ENCODE peak calls at places on chromosome 12, in ten cellular contexts. One of them, this sample, is unnamed.

GRCh38 chr12:54231236-54231635 is 42.5 kb upstream of the SMUG1 start:
- DNase-seq in HS-5: no peak
- DNase-seq in NCI-H187: no peak
- DNase-seq in AG10803: no peak
- DNase-seq in kidney: no peak
- DNase-seq in AG08396: no peak
- DNase-seq in activated CD4-positive, alpha-beta memory T cell treated with anti-CD3 and anti-CD28 coated beads, Interleukin-2, amount 10 ng/mL, durations not matched to agents 7 days and 5 days: no peak
- DNase-seq in thyroid gland: peak
- DNase-seq in foreskin fibroblast: no peak
- DNase-seq in HEK293T: no peak
- DNase-seq in this sample: no peak

GRCh38 chr12:69685810-69686209 is 13.3 kb downstream of the BEST3 start:
- DNase-seq in HS-5: peak
- DNase-seq in NCI-H187: no peak
- DNase-seq in AG10803: peak
- DNase-seq in kidney: no peak
- DNase-seq in AG08396: no peak
- DNase-seq in activated CD4-positive, alpha-beta memory T cell treated with anti-CD3 and anti-CD28 coated beads, Interleukin-2, amount 10 ng/mL, durations not matched to agents 7 days and 5 days: no peak
- DNase-seq in thyroid gland: no peak
- DNase-seq in foreskin fibroblast: peak
- DNase-seq in HEK293T: no peak
- DNase-seq in this sample: no peak

GRCh38 chr12:27474344-27474743 is 27.8 kb downstream of the SMCO2 start:
- DNase-seq in HS-5: peak
- DNase-seq in NCI-H187: no peak
- DNase-seq in AG10803: peak
- DNase-seq in kidney: no peak
- DNase-seq in AG08396: peak
- DNase-seq in activated CD4-positive, alpha-beta memory T cell treated with anti-CD3 and anti-CD28 coated beads, Interleukin-2, amount 10 ng/mL, durations not matched to agents 7 days and 5 days: no peak
- DNase-seq in thyroid gland: no peak
- DNase-seq in foreskin fibroblast: peak
- DNase-seq in HEK293T: no peak
- DNase-seq in this sample: peak

GRCh38 chr12:101967506-101967905 is 90.1 kb downstream of the DRAM1 start:
- DNase-seq in HS-5: no peak
- DNase-seq in NCI-H187: no peak
- DNase-seq in AG10803: no peak
- DNase-seq in kidney: no peak
- DNase-seq in AG08396: no peak
- DNase-seq in activated CD4-positive, alpha-beta memory T cell treated with anti-CD3 and anti-CD28 coated beads, Interleukin-2, amount 10 ng/mL, durations not matched to agents 7 days and 5 days: no peak
- DNase-seq in thyroid gland: no peak
- DNase-seq in foreskin fibroblast: no peak
- DNase-seq in HEK293T: no peak
- DNase-seq in this sample: no peak

GRCh38 chr12:50988051-50988450 is 35.7 kb downstream of the HIGD1C start:
- DNase-seq in HS-5: no peak
- DNase-seq in NCI-H187: no peak
- DNase-seq in AG10803: peak
- DNase-seq in kidney: no peak
- DNase-seq in AG08396: no peak
- DNase-seq in activated CD4-positive, alpha-beta memory T cell treated with anti-CD3 and anti-CD28 coated beads, Interleukin-2, amount 10 ng/mL, durations not matched to agents 7 days and 5 days: no peak
- DNase-seq in thyroid gland: no peak
- DNase-seq in foreskin fibroblast: peak
- DNase-seq in HEK293T: no peak
- DNase-seq in this sample: no peak

GRCh38 chr12:16606201-16606849 is 363 bp upstream of the LMO3 start:
- DNase-seq in HS-5: no peak
- DNase-seq in NCI-H187: peak
- DNase-seq in AG10803: peak
- DNase-seq in kidney: peak
- DNase-seq in AG08396: no peak
- DNase-seq in activated CD4-positive, alpha-beta memory T cell treated with anti-CD3 and anti-CD28 coated beads, Interleukin-2, amount 10 ng/mL, durations not matched to agents 7 days and 5 days: no peak
- DNase-seq in thyroid gland: peak
- DNase-seq in foreskin fibroblast: no peak
- DNase-seq in HEK293T: peak
- DNase-seq in this sample: peak

GRCh38 chr12:34291426-34291901 is 269.2 kb downstream of the ALG10 start:
- DNase-seq in HS-5: no peak
- DNase-seq in NCI-H187: no peak
- DNase-seq in AG10803: no peak
- DNase-seq in kidney: peak
- DNase-seq in AG08396: no peak
- DNase-seq in activated CD4-positive, alpha-beta memory T cell treated with anti-CD3 and anti-CD28 coated beads, Interleukin-2, amount 10 ng/mL, durations not matched to agents 7 days and 5 days: no peak
- DNase-seq in thyroid gland: no peak
- DNase-seq in foreskin fibroblast: no peak
- DNase-seq in HEK293T: no peak
- DNase-seq in this sample: no peak

GRCh38 chr12:130987151-130987931 is 33.6 kb downstream of the ADGRD1 start:
- DNase-seq in HS-5: no peak
- DNase-seq in NCI-H187: no peak
- DNase-seq in AG10803: no peak
- DNase-seq in kidney: no peak
- DNase-seq in AG08396: no peak
- DNase-seq in activated CD4-positive, alpha-beta memory T cell treated with anti-CD3 and anti-CD28 coated beads, Interleukin-2, amount 10 ng/mL, durations not matched to agents 7 days and 5 days: no peak
- DNase-seq in thyroid gland: no peak
- DNase-seq in foreskin fibroblast: no peak
- DNase-seq in HEK293T: no peak
- DNase-seq in this sample: no peak

GRCh38 chr12:121537814-121538698 is 42.8 kb downstream of the KDM2B start:
- DNase-seq in HS-5: no peak
- DNase-seq in NCI-H187: no peak
- DNase-seq in AG10803: no peak
- DNase-seq in kidney: peak
- DNase-seq in AG08396: peak
- DNase-seq in activated CD4-positive, alpha-beta memory T cell treated with anti-CD3 and anti-CD28 coated beads, Interleukin-2, amount 10 ng/mL, durations not matched to agents 7 days and 5 days: peak
- DNase-seq in thyroid gland: peak
- DNase-seq in foreskin fibroblast: no peak
- DNase-seq in HEK293T: peak
- DNase-seq in this sample: no peak

GRCh38 chr12:7907009-7907408 is 29.0 kb downstream of the SLC2A3 start:
- DNase-seq in HS-5: no peak
- DNase-seq in NCI-H187: no peak
- DNase-seq in AG10803: peak
- DNase-seq in kidney: no peak
- DNase-seq in AG08396: peak
- DNase-seq in activated CD4-positive, alpha-beta memory T cell treated with anti-CD3 and anti-CD28 coated beads, Interleukin-2, amount 10 ng/mL, durations not matched to agents 7 days and 5 days: no peak
- DNase-seq in thyroid gland: no peak
- DNase-seq in foreskin fibroblast: peak
- DNase-seq in HEK293T: peak
- DNase-seq in this sample: peak

GRCh38 chr12:58293308-58293983 is 352.1 kb downstream of the ATP23 start:
- DNase-seq in HS-5: no peak
- DNase-seq in NCI-H187: no peak
- DNase-seq in AG10803: no peak
- DNase-seq in kidney: no peak
- DNase-seq in AG08396: no peak
- DNase-seq in activated CD4-positive, alpha-beta memory T cell treated with anti-CD3 and anti-CD28 coated beads, Interleukin-2, amount 10 ng/mL, durations not matched to agents 7 days and 5 days: no peak
- DNase-seq in thyroid gland: no peak
- DNase-seq in foreskin fibroblast: no peak
- DNase-seq in HEK293T: no peak
- DNase-seq in this sample: no peak

GRCh38 chr12:30691122-30691879 is 4.4 kb downstream of the IPO8 start:
- DNase-seq in HS-5: peak
- DNase-seq in NCI-H187: no peak
- DNase-seq in AG10803: peak
- DNase-seq in kidney: no peak
- DNase-seq in AG08396: peak
- DNase-seq in activated CD4-positive, alpha-beta memory T cell treated with anti-CD3 and anti-CD28 coated beads, Interleukin-2, amount 10 ng/mL, durations not matched to agents 7 days and 5 days: no peak
- DNase-seq in thyroid gland: no peak
- DNase-seq in foreskin fibroblast: peak
- DNase-seq in HEK293T: peak
- DNase-seq in this sample: no peak

GRCh38 chr12:7497661-7498060 is 5.9 kb downstream of the CD163 start:
- DNase-seq in HS-5: no peak
- DNase-seq in NCI-H187: no peak
- DNase-seq in AG10803: peak
- DNase-seq in kidney: no peak
- DNase-seq in AG08396: no peak
- DNase-seq in activated CD4-positive, alpha-beta memory T cell treated with anti-CD3 and anti-CD28 coated beads, Interleukin-2, amount 10 ng/mL, durations not matched to agents 7 days and 5 days: no peak
- DNase-seq in thyroid gland: no peak
- DNase-seq in foreskin fibroblast: peak
- DNase-seq in HEK293T: no peak
- DNase-seq in this sample: no peak

GRCh38 chr12:70609739-70610491 is 27.3 kb downstream of the PTPRB start:
- DNase-seq in HS-5: no peak
- DNase-seq in NCI-H187: no peak
- DNase-seq in AG10803: peak
- DNase-seq in kidney: peak
- DNase-seq in AG08396: peak
- DNase-seq in activated CD4-positive, alpha-beta memory T cell treated with anti-CD3 and anti-CD28 coated beads, Interleukin-2, amount 10 ng/mL, durations not matched to agents 7 days and 5 days: no peak
- DNase-seq in thyroid gland: peak
- DNase-seq in foreskin fibroblast: peak
- DNase-seq in HEK293T: peak
- DNase-seq in this sample: no peak

GRCh38 chr12:107477946-107478610 is 207.5 kb upstream of the PWP1 start:
- DNase-seq in HS-5: no peak
- DNase-seq in NCI-H187: no peak
- DNase-seq in AG10803: no peak
- DNase-seq in kidney: no peak
- DNase-seq in AG08396: no peak
- DNase-seq in activated CD4-positive, alpha-beta memory T cell treated with anti-CD3 and anti-CD28 coated beads, Interleukin-2, amount 10 ng/mL, durations not matched to agents 7 days and 5 days: no peak
- DNase-seq in thyroid gland: no peak
- DNase-seq in foreskin fibroblast: peak
- DNase-seq in HEK293T: no peak
- DNase-seq in this sample: no peak

GRCh38 chr12:130706885-130707570 is 9.1 kb downstream of the RIMBP2 start:
- DNase-seq in HS-5: no peak
- DNase-seq in NCI-H187: no peak
- DNase-seq in AG10803: no peak
- DNase-seq in kidney: no peak
- DNase-seq in AG08396: no peak
- DNase-seq in activated CD4-positive, alpha-beta memory T cell treated with anti-CD3 and anti-CD28 coated beads, Interleukin-2, amount 10 ng/mL, durations not matched to agents 7 days and 5 days: no peak
- DNase-seq in thyroid gland: no peak
- DNase-seq in foreskin fibroblast: no peak
- DNase-seq in HEK293T: no peak
- DNase-seq in this sample: no peak

GRCh38 chr12:105330938-105331804 is 680 bp downstream of the C12orf75 start:
- DNase-seq in HS-5: no peak
- DNase-seq in NCI-H187: no peak
- DNase-seq in AG10803: no peak
- DNase-seq in kidney: peak
- DNase-seq in AG08396: no peak
- DNase-seq in activated CD4-positive, alpha-beta memory T cell treated with anti-CD3 and anti-CD28 coated beads, Interleukin-2, amount 10 ng/mL, durations not matched to agents 7 days and 5 days: peak
- DNase-seq in thyroid gland: peak
- DNase-seq in foreskin fibroblast: no peak
- DNase-seq in HEK293T: peak
- DNase-seq in this sample: no peak

GRCh38 chr12:5944688-5945070 is 380 bp downstream of the ANO2 start:
- DNase-seq in HS-5: no peak
- DNase-seq in NCI-H187: no peak
- DNase-seq in AG10803: no peak
- DNase-seq in kidney: peak
- DNase-seq in AG08396: no peak
- DNase-seq in activated CD4-positive, alpha-beta memory T cell treated with anti-CD3 and anti-CD28 coated beads, Interleukin-2, amount 10 ng/mL, durations not matched to agents 7 days and 5 days: no peak
- DNase-seq in thyroid gland: no peak
- DNase-seq in foreskin fibroblast: peak
- DNase-seq in HEK293T: no peak
- DNase-seq in this sample: no peak

GRCh38 chr12:122232691-122233090 is 6.8 kb upstream of the DIABLO start:
- DNase-seq in HS-5: no peak
- DNase-seq in NCI-H187: no peak
- DNase-seq in AG10803: no peak
- DNase-seq in kidney: no peak
- DNase-seq in AG08396: no peak
- DNase-seq in activated CD4-positive, alpha-beta memory T cell treated with anti-CD3 and anti-CD28 coated beads, Interleukin-2, amount 10 ng/mL, durations not matched to agents 7 days and 5 days: no peak
- DNase-seq in thyroid gland: no peak
- DNase-seq in foreskin fibroblast: no peak
- DNase-seq in HEK293T: no peak
- DNase-seq in this sample: no peak

GRCh38 chr12:3728686-3729085 is 24.2 kb downstream of the CRACR2A start:
- DNase-seq in HS-5: no peak
- DNase-seq in NCI-H187: no peak
- DNase-seq in AG10803: no peak
- DNase-seq in kidney: no peak
- DNase-seq in AG08396: no peak
- DNase-seq in activated CD4-positive, alpha-beta memory T cell treated with anti-CD3 and anti-CD28 coated beads, Interleukin-2, amount 10 ng/mL, durations not matched to agents 7 days and 5 days: peak
- DNase-seq in thyroid gland: no peak
- DNase-seq in foreskin fibroblast: no peak
- DNase-seq in HEK293T: no peak
- DNase-seq in this sample: no peak

GRCh38 chr12:56645201-56645716 is 525 bp downstream of the ATP5F1B start:
- DNase-seq in HS-5: no peak
- DNase-seq in NCI-H187: no peak
- DNase-seq in AG10803: no peak
- DNase-seq in kidney: no peak
- DNase-seq in AG08396: peak
- DNase-seq in activated CD4-positive, alpha-beta memory T cell treated with anti-CD3 and anti-CD28 coated beads, Interleukin-2, amount 10 ng/mL, durations not matched to agents 7 days and 5 days: peak
- DNase-seq in thyroid gland: peak
- DNase-seq in foreskin fibroblast: no peak
- DNase-seq in HEK293T: no peak
- DNase-seq in this sample: no peak

GRCh38 chr12:60926256-60926655 is 1330.4 kb downstream of the SLC16A7 start:
- DNase-seq in HS-5: no peak
- DNase-seq in NCI-H187: no peak
- DNase-seq in AG10803: no peak
- DNase-seq in kidney: no peak
- DNase-seq in AG08396: no peak
- DNase-seq in activated CD4-positive, alpha-beta memory T cell treated with anti-CD3 and anti-CD28 coated beads, Interleukin-2, amount 10 ng/mL, durations not matched to agents 7 days and 5 days: no peak
- DNase-seq in thyroid gland: no peak
- DNase-seq in foreskin fibroblast: no peak
- DNase-seq in HEK293T: no peak
- DNase-seq in this sample: no peak

GRCh38 chr12:16225692-16226091 is 51.8 kb downstream of the SLC15A5 start:
- DNase-seq in HS-5: no peak
- DNase-seq in NCI-H187: no peak
- DNase-seq in AG10803: no peak
- DNase-seq in kidney: no peak
- DNase-seq in AG08396: no peak
- DNase-seq in activated CD4-positive, alpha-beta memory T cell treated with anti-CD3 and anti-CD28 coated beads, Interleukin-2, amount 10 ng/mL, durations not matched to agents 7 days and 5 days: no peak
- DNase-seq in thyroid gland: no peak
- DNase-seq in foreskin fibroblast: no peak
- DNase-seq in HEK293T: no peak
- DNase-seq in this sample: no peak

GRCh38 chr12:124759841-124760508 is 103.7 kb downstream of the SCARB1 start:
- DNase-seq in HS-5: no peak
- DNase-seq in NCI-H187: no peak
- DNase-seq in AG10803: peak
- DNase-seq in kidney: no peak
- DNase-seq in AG08396: no peak
- DNase-seq in activated CD4-positive, alpha-beta memory T cell treated with anti-CD3 and anti-CD28 coated beads, Interleukin-2, amount 10 ng/mL, durations not matched to agents 7 days and 5 days: no peak
- DNase-seq in thyroid gland: no peak
- DNase-seq in foreskin fibroblast: no peak
- DNase-seq in HEK293T: no peak
- DNase-seq in this sample: no peak

GRCh38 chr12:40262657-40263056 is 37.9 kb downstream of the LRRK2 start:
- DNase-seq in HS-5: no peak
- DNase-seq in NCI-H187: no peak
- DNase-seq in AG10803: no peak
- DNase-seq in kidney: no peak
- DNase-seq in AG08396: no peak
- DNase-seq in activated CD4-positive, alpha-beta memory T cell treated with anti-CD3 and anti-CD28 coated beads, Interleukin-2, amount 10 ng/mL, durations not matched to agents 7 days and 5 days: no peak
- DNase-seq in thyroid gland: no peak
- DNase-seq in foreskin fibroblast: no peak
- DNase-seq in HEK293T: no peak
- DNase-seq in this sample: no peak

GRCh38 chr12:19529933-19530630 is 90.8 kb downstream of the AEBP2 start:
- DNase-seq in HS-5: peak
- DNase-seq in NCI-H187: no peak
- DNase-seq in AG10803: peak
- DNase-seq in kidney: no peak
- DNase-seq in AG08396: peak
- DNase-seq in activated CD4-positive, alpha-beta memory T cell treated with anti-CD3 and anti-CD28 coated beads, Interleukin-2, amount 10 ng/mL, durations not matched to agents 7 days and 5 days: no peak
- DNase-seq in thyroid gland: no peak
- DNase-seq in foreskin fibroblast: peak
- DNase-seq in HEK293T: no peak
- DNase-seq in this sample: peak

GRCh38 chr12:72094490-72094889 is 155.8 kb downstream of the TPH2 start:
- DNase-seq in HS-5: no peak
- DNase-seq in NCI-H187: no peak
- DNase-seq in AG10803: no peak
- DNase-seq in kidney: no peak
- DNase-seq in AG08396: no peak
- DNase-seq in activated CD4-positive, alpha-beta memory T cell treated with anti-CD3 and anti-CD28 coated beads, Interleukin-2, amount 10 ng/mL, durations not matched to agents 7 days and 5 days: no peak
- DNase-seq in thyroid gland: no peak
- DNase-seq in foreskin fibroblast: no peak
- DNase-seq in HEK293T: no peak
- DNase-seq in this sample: no peak

GRCh38 chr12:56677680-56678079 is 10.4 kb downstream of the PTGES3 start:
- DNase-seq in HS-5: no peak
- DNase-seq in NCI-H187: no peak
- DNase-seq in AG10803: no peak
- DNase-seq in kidney: no peak
- DNase-seq in AG08396: no peak
- DNase-seq in activated CD4-positive, alpha-beta memory T cell treated with anti-CD3 and anti-CD28 coated beads, Interleukin-2, amount 10 ng/mL, durations not matched to agents 7 days and 5 days: no peak
- DNase-seq in thyroid gland: no peak
- DNase-seq in foreskin fibroblast: no peak
- DNase-seq in HEK293T: no peak
- DNase-seq in this sample: no peak

This sample was measured in COLO829.